ENCODE peak calls at places on chromosome 12, in six cellular contexts. D is AG10803, I is AG09309, A is GM23248, J is IMR-90, Y is GM12865. K is an unnamed sample.

GRCh38 chr12:27781680-27782079 is 1.6 kb upstream of the MANSC4 start:
- DNase-seq in D (no peak), I (no peak), A (no peak), J (peak; percentile 67), Y (no peak), K (peak; percentile 23)

GRCh38 chr12:115001538-115001937 is 317.6 kb upstream of the TBX3 start:
- DNase-seq in D (no peak), I (no peak), A (no peak), J (no peak), Y (no peak), K (no peak)

GRCh38 chr12:56299308-56299852 is 750 bp downstream of the CS start:
- DNase-seq in D (no peak), I (no peak), A (no peak), J (peak; percentile 17), Y (peak; percentile 63), K (no peak)

GRCh38 chr12:47190271-47190750 is 110.6 kb upstream of the AMIGO2 start:
- DNase-seq in D (peak; percentile 40), I (peak; percentile 18), A (peak; percentile 25), J (peak; percentile 74), Y (peak; percentile 11), K (no peak)

GRCh38 chr12:82517808-82518207 is 159.5 kb downstream of the METTL25 start:
- DNase-seq in D (no peak), I (no peak), A (no peak), J (no peak), Y (peak; percentile 7), K (peak; percentile 47)

GRCh38 chr12:227286-227915 is 13.4 kb upstream of the SLC6A12 start:
- DNase-seq in D (no peak), I (no peak), A (no peak), J (no peak), Y (no peak), K (no peak)

GRCh38 chr12:53380797-53381738 is 1.1 kb downstream of the SP1 start:
- DNase-seq in D (peak; percentile 55), I (no peak), A (peak; percentile 75), J (peak; percentile 57), Y (no peak), K (peak; percentile 45)

GRCh38 chr12:71702590-71702989 is 16.7 kb downstream of the TMEM19 start:
- DNase-seq in D (no peak), I (no peak), A (peak; percentile 61), J (peak; percentile 41), Y (no peak), K (no peak)

GRCh38 chr12:131074221-131075083 is 120.7 kb downstream of the ADGRD1 start:
- DNase-seq in D (peak; percentile 34), I (no peak), A (peak; percentile 44), J (no peak), Y (peak; percentile 40), K (no peak)

GRCh38 chr12:122855985-122856831 is 21.0 kb downstream of the HIP1R start:
- DNase-seq in D (no peak), I (no peak), A (no peak), J (no peak), Y (no peak), K (no peak)

GRCh38 chr12:78870539-78870938 is 6.0 kb downstream of the SYT1 start:
- DNase-seq in D (no peak), I (no peak), A (no peak), J (no peak), Y (peak; percentile 2), K (peak; percentile 39)

GRCh38 chr12:126353604-126354003 is 1288.4 kb downstream of the AACS start:
- DNase-seq in D (peak; percentile 26), I (peak; percentile 27), A (no peak), J (no peak), Y (no peak), K (no peak)

GRCh38 chr12:130132831-130133635 is 29.2 kb upstream of the FZD10 start:
- DNase-seq in D (no peak), I (no peak), A (no peak), J (no peak), Y (no peak), K (no peak)

GRCh38 chr12:65775720-65776119 is 48.6 kb upstream of the HMGA2 start:
- DNase-seq in D (no peak), I (no peak), A (no peak), J (no peak), Y (no peak), K (no peak)
- H3K4me3 ChIP-seq in D (no peak overlapping the region), I (no peak overlapping the region), A (no peak overlapping the region), J (no peak overlapping the region), Y (no peak overlapping the region), K (no peak overlapping the region)

GRCh38 chr12:12336049-12336411 is 14.0 kb downstream of the MANSC1 start:
- DNase-seq in D (no peak), I (no peak), A (no peak), J (no peak), Y (peak; percentile 75), K (no peak)

GRCh38 chr12:12333407-12333831 is 16.6 kb downstream of the MANSC1 start:
- DNase-seq in D (no peak), I (no peak), A (no peak), J (peak; percentile 92), Y (no peak), K (no peak)

GRCh38 chr12:12331896-12332295 is 18.1 kb downstream of the MANSC1 start:
- DNase-seq in D (no peak), I (no peak), A (no peak), J (no peak), Y (no peak), K (no peak)

GRCh38 chr12:12334710-12335040 is 15.4 kb downstream of the MANSC1 start:
- DNase-seq in D (no peak), I (no peak), A (no peak), J (no peak), Y (no peak), K (no peak)

DNA sequence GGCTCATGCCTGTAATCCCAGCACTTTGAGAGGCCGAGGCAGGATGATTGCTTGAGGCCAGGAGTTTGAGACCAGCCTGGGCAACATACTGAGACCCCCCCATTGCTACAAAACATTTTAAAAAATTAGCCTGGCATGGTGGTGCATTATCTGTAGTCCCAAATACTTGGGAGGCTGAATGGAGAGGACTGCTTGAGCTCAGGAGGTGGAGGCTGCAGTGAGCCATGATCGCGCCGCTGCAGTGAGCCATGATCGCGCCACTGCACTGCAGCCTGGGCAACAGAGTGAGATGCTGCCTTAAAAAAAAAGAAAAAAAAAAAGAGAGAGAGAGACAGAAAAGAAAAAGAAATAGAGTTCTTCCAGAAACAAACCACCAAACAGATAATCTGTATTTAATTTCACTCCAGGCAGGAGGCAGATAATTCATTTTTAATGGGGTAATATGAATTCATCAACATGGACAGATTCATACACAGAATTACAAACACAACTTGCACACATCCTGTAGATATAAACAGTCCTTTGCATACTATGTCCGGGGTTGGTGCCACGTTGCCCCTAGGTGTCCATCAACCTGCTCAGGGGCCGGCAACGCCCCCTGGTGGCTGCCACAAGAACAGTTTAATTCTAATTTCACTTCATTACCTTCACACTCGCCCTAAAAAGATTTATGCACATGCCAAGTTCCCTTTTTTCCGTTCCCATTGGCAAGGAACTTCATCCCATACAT is 15.9 kb downstream of the MANSC1 start:
- DNase-seq in D (peak; percentile 44), I (no peak), A (peak; percentile 70), J (peak; percentile 46), Y (peak; percentile 86), K (peak; percentile 66)
- H3K4me3 ChIP-seq in D (no peak overlapping the region), I (no peak overlapping the region), A (no peak overlapping the region), J (no peak overlapping the region), Y (no peak overlapping the region), K (no peak overlapping the region)

GRCh38 chr12:49336645-49337584 is at the start of gene C1QL4:
- DNase-seq in D (peak; percentile 45), I (no peak), A (peak; percentile 86), J (peak; percentile 52), Y (peak; percentile 77), K (peak; percentile 91)
- H3K4me3 ChIP-seq in D (peak within 1 kb of the TSS; percentile 47), I (peak within 1 kb of the TSS; percentile 40), A (peak within 1 kb of the TSS; percentile 61), J (peak within 1 kb of the TSS; percentile 57), Y (no peak within 1 kb of the TSS), K (peak within 1 kb of the TSS; percentile 58)

GRCh38 chr12:54661048-54661447 is 12.9 kb upstream of the DCD start:
- DNase-seq in D (no peak), I (no peak), A (no peak), J (no peak), Y (peak; percentile 7), K (no peak)
- H3K4me3 ChIP-seq in D (no peak overlapping the region), I (no peak overlapping the region), A (no peak overlapping the region), J (no peak overlapping the region), Y (no peak overlapping the region), K (no peak overlapping the region)

DNA sequence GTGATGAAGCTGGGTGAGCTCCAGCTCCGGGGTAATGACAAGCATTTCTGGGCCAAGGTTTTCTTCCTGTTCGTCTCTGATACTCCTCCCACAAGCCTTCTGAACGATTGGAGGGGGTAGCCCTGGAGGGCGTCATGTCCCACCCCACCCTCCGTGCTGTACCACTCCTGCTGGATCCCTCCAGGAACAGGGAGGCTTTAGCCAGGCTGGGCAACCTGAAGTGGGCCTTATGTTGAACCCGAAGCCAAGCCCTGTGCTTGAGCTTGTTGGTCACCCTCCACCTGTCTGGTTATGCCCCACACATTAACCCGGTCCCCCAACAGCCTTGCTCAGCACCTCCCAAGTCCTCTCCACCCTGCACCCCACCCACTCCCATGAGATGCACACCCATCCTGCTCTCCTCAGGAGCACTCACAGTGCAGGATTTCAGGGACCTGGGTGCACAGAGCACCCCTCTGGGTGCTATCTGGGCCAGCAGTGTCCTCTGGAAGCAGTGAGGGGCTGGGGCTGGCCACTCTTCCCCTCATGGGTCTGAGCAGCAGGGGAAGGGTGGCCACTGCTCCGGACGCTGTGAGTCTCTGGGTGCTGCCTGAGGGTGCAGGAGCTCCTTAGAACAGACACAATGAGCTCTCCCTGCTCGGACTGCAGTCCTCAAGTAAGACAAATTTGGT is 6.8 kb upstream of the KRT83 start:
- DNase-seq in D (no peak), I (no peak), A (no peak), J (no peak), Y (no peak), K (no peak)
- H3K4me3 ChIP-seq in D (no peak overlapping the region), I (no peak overlapping the region), A (no peak overlapping the region), J (no peak overlapping the region), Y (no peak overlapping the region), K (no peak overlapping the region)

DNA sequence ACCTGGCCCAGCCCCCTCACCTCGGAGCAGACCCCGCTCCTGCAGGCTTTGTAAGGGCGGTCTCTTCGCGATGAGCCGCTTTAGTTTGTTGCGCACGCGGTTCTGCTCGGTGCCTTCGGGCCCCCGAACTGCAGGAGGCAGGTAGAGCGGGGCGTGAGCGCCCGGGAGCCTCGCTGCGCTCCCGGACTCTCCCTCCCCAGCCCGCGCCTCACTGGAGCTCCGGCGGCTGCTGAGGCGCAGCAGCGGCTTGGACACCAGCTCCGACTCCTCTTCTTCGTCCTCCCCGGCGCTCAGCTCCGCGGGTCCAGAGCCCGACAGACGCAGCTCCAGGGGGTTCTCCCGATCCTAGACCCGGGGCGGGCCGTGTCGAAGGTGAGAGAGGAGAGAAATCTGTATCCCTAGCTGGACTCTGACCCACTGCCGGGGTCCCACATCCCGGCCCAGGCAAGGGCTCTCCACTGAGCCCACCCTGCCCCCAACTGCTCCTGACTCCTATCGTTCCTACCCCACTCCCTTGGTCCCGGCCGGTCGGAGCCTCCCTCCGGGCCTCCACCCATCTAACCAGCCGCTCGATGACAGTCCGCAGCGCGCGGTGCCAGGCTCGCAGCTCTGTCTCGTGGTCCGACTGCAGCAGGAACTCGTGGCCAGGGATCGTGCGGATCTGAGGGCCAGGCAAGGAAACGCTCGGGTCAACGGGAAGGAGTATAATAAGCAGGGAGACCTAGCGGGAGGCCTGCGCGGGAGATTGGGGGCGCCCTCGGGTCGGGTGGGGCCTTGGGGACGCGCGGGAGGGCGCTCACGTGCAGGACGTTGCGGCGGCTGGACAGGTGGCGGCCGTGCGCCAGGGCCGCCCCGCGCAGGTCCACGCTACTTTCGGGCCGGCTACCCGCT is 4.2 kb downstream of the ARHGAP9 start:
- DNase-seq in D (peak; percentile 28), I (no peak), A (peak; percentile 70), J (no peak), Y (no peak), K (peak; percentile 69)
- H3K4me3 ChIP-seq in D (peak overlapping the region; percentile 20), I (peak overlapping the region; percentile 25), A (peak overlapping the region; percentile 45), J (peak overlapping the region; percentile 3), Y (peak overlapping the region; percentile 69), K (peak overlapping the region; percentile 82)